ENCODE peak calls at places on chromosomes 7 and 10, in five cellular contexts. V is GM12878; D is mammary epithelial cell; R is adrenal gland; C is CD8-positive, alpha-beta T cell. K is an unnamed sample.

GRCh38 chr7:116802144-116802747 is 60.1 kb upstream of the CAPZA2 start:
- DNase-seq in R (no peak), C (no peak), V (no peak), D (no peak), K (peak)

GRCh38 chr7:31373337-31374289 is 33.1 kb upstream of the NEUROD6 start:
- DNase-seq in D (peak), R (peak), C (no peak), V (no peak), K (peak)

GRCh38 chr7:103715376-103716110 is 269.5 kb upstream of the SLC26A5 start:
- DNase-seq in V (no peak), C (no peak), D (no peak), R (no peak), K (no peak)

GRCh38 chr10:73131295-73131694 is 21.0 kb downstream of the NUDT13 start:
- DNase-seq in V (no peak), C (no peak), R (no peak), D (peak), K (no peak)

GRCh38 chr10:124686707-124687376 is 57.3 kb downstream of the FAM53B start:
- DNase-seq in C (no peak), R (peak), V (no peak), D (no peak), K (no peak)

GRCh38 chr10:103816431-103816830 is 38.9 kb downstream of the SH3PXD2A start:
- DNase-seq in C (no peak), V (no peak), R (no peak), D (no peak), K (no peak)

GRCh38 chr10:72690071-72690755 is 1.7 kb upstream of the MCU start:
- DNase-seq in R (no peak), C (no peak), V (no peak), D (no peak), K (no peak)

GRCh38 chr10:45501791-45502190 is 127.8 kb downstream of the ALOX5 start:
- DNase-seq in C (no peak), R (no peak), V (no peak), D (no peak), K (no peak)

GRCh38 chr7:29843738-29844137 is 37.4 kb downstream of the WIPF3 start:
- DNase-seq in D (no peak), R (no peak), C (no peak), V (no peak), K (no peak)

GRCh38 chr7:509426-509825 is 10.2 kb downstream of the PDGFA start:
- DNase-seq in R (no peak), C (no peak), D (no peak), V (no peak), K (no peak)

GRCh38 chr7:5177060-5177459 is 13.0 kb upstream of the WIPI2 start:
- DNase-seq in R (peak), C (no peak), V (no peak), D (peak), K (no peak)

GRCh38 chr10:119644994-119645393 is 6.2 kb upstream of the BAG3 start:
- DNase-seq in C (no peak), R (no peak), V (no peak), D (no peak), K (no peak)

GRCh38 chr10:47112612-47113011 is 187.4 kb upstream of the GDF10 start:
- DNase-seq in D (no peak), C (no peak), V (no peak), R (no peak), K (no peak)

GRCh38 chr10:96919785-96920425 is 87.8 kb downstream of the LCOR start:
- DNase-seq in V (peak), R (no peak), C (no peak), D (peak), K (no peak)

GRCh38 chr10:101032637-101033201 is 1.7 kb downstream of the SFXN3 start:
- DNase-seq in R (peak), V (no peak), C (peak), D (peak), K (no peak)

GRCh38 chr7:136386876-136387275 is 409.7 kb upstream of the MTPN start:
- DNase-seq in V (no peak), D (no peak), R (no peak), C (no peak), K (no peak)

GRCh38 chr7:42023216-42023724 is 213.7 kb downstream of the GLI3 start:
- DNase-seq in R (peak), V (no peak), D (no peak), C (no peak), K (no peak)

GRCh38 chr10:71241114-71241898 is 28.9 kb downstream of the UNC5B start:
- DNase-seq in D (no peak), C (no peak), V (no peak), R (peak), K (no peak)

GRCh38 chr10:33193867-33194521 is 140.5 kb downstream of the NRP1 start:
- DNase-seq in R (no peak), D (peak), V (no peak), C (no peak), K (no peak)

GRCh38 chr10:33198610-33199009 is 135.9 kb downstream of the NRP1 start:
- DNase-seq in D (no peak), C (no peak), R (no peak), V (no peak), K (no peak)

GRCh38 chr10:33195608-33196376 is 138.7 kb downstream of the NRP1 start:
- DNase-seq in R (no peak), V (no peak), D (no peak), C (no peak), K (no peak)

GRCh38 chr10:33196710-33197406 is 137.6 kb downstream of the NRP1 start:
- DNase-seq in D (no peak), V (no peak), R (no peak), C (no peak), K (no peak)

DNA sequence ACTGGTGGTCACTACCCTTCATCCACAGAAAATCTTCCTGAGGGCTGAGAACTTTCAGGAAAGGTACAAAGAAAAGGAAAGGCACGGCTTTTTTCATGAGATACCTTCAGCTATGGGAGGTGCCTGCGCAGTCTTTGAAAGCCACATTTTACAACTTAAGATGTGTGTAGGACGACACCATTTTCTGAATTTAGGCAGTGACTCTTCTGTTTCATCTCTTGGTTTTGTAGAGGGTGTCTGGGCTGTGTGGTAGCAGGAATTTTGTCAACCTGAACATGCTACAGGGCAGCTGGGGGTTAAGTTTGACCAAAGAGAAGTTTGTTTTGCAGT is 138.1 kb downstream of the NRP1 start:
- DNase-seq in R (no peak), C (no peak), D (no peak), V (no peak), K (no peak)
- H3K27ac ChIP-seq in R (peak), C (no peak), D (no peak), V (no peak), K (no peak)

DNA sequence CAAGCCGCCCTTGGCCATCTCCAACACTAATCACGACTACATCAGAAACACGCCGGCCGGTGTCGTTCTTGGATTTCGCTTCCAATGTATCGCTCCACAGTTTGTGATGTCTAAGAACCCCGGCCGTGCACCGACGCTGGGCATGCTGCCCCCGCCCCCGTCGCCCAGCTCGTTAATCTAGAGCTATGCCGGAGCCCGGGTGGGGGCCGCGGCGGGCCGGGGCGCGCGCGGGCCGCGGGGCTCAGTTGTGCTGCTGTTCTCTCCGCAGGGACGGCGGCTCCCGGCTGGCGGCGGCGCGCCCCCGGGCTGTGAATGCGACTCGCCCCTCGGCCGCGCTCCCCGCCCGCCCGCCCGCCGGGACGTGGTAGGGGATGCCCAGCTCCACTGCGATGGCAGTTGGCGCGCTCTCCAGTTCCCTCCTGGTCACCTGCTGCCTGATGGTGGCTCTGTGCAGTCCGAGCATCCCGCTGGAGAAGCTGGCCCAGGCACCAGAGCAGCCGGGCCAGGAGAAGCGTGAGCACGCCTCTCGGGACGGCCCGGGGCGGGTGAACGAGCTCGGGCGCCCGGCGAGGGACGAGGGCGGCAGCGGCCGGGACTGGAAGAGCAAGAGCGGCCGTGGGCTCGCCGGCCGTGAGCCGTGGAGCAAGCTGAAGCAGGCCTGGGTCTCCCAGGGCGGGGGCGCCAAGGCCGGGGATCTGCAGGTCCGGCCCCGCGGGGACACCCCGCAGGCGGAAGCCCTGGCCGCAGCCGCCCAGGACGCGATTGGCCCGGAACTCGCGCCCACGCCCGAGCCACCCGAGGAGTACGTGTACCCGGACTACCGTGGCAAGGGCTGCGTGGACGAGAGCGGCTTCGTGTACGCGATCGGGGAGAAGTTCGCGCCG is 1.9 kb downstream of the VWC2 start:
- DNase-seq in R (no peak), V (no peak), D (no peak), C (no peak), K (no peak)
- H3K27ac ChIP-seq in R (no peak), V (no peak), D (no peak), C (no peak), K (no peak)

GRCh38 chr10:48834189-48834965 is 105.3 kb downstream of the LRRC18 start:
- DNase-seq in D (no peak), C (no peak), V (no peak), R (no peak), K (no peak)
- H3K27ac ChIP-seq in D (no peak), C (no peak), V (no peak), R (no peak), K (no peak)

GRCh38 chr10:14010827-14011574 is 319.7 kb downstream of the FRMD4A start:
- DNase-seq in C (no peak), D (no peak), R (no peak), V (no peak), K (no peak)

GRCh38 chr10:14010083-14010551 is 320.6 kb downstream of the FRMD4A start:
- DNase-seq in V (no peak), C (no peak), R (no peak), D (peak), K (no peak)

GRCh38 chr10:14008648-14009072 is 322.1 kb downstream of the FRMD4A start:
- DNase-seq in C (no peak), D (no peak), V (no peak), R (no peak), K (no peak)

GRCh38 chr10:14014423-14014822 is 316.3 kb downstream of the FRMD4A start:
- DNase-seq in C (no peak), V (no peak), R (no peak), D (no peak), K (no peak)

GRCh38 chr10:14009315-14010082 is 321.2 kb downstream of the FRMD4A start:
- DNase-seq in R (no peak), V (peak), C (peak), D (peak), K (no peak)
- H3K27ac ChIP-seq in R (peak), V (peak), C (peak), D (peak), K (no peak)

GRCh38 chr10:106401161-106401560 is 763.3 kb downstream of the SORCS1 start:
- DNase-seq in R (no peak), V (no peak), C (no peak), D (peak), K (no peak)
- H3K27ac ChIP-seq in R (no peak), V (no peak), C (no peak), D (no peak), K (no peak)

DNA sequence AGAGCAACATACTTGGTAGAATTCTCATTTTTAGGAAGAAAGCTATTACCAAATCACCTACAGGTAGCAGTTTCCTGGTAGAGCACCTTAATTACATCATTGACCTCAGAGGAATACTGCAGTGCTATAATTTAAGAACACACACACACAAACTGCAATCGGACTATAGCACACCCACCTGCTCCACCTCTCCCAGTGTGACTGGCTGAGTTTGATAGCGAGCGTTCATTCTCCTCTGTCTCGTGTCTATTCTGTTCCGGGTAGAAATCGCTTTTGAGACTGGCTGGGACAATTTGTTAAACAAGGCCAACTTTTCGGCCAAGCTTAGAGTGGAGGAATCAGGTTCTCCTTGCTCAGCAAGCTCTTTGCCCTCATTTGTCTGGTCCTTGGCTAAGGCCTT is 110.5 kb downstream of the SVIL start:
- DNase-seq in D (no peak), V (no peak), C (no peak), R (no peak), K (no peak)
- H3K27ac ChIP-seq in D (no peak), V (no peak), C (no peak), R (no peak), K (no peak)

DNA sequence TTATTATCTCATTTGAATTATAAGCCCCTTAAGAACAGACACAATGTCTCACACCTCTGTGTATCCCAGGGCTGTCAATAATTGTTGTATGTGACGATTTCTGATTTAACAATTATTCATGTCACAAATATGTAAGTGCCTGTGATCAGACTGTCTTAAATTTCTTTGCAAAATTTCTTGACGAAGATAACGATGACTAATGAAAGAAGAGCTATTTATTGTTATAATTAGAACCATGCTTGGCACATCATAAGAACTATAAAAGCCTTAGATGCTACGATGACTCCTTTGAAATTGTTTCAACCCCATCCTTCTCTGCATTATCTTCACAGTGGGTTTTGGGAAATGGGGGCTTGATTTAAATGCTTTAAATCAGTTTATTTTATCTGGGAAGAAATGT is 209.7 kb upstream of the YAE1 start:
- DNase-seq in D (no peak), C (no peak), R (no peak), V (no peak), K (no peak)
- H3K27ac ChIP-seq in D (no peak), C (no peak), R (no peak), V (no peak), K (no peak)

DNA sequence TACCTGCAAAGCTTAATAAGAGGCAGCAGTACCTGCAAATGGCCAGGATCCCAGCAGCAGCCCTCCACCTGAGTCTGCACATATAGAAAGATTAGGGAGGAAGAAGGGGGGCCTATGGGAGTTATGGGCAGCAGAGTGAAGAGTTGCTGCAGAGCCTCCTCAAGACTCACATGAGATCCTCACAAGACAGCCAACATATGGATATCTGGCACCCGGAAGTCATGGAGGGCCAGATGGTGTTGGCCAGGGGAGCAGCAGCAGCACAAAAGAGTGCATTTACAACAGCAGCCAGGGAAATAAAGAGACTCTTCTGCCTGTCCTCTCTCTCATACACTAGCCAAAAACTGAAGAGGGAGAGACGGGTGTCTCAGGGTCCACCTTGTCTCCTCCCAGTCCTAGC is 4.0 kb upstream of the TAS2R40 start:
- DNase-seq in V (no peak), C (no peak), D (no peak), R (no peak), K (no peak)
- H3K27ac ChIP-seq in V (no peak), C (no peak), D (no peak), R (no peak), K (no peak)